ENCODE peak calls at places on chromosomes 13 and 19, in nine cellular contexts. K is cardiac muscle cell, N is IMR-90, H is astrocyte, E is neural progenitor cell, G is cardiac fibroblast, T is ascending aorta, X is tibial nerve, Z is omental fat pad. F is an unnamed sample.

GRCh38 chr13:34346626-34347025 is 528.7 kb downstream of the RFC3 start:
- DNase-seq in T (no peak), X (no peak), Z (no peak), K (no peak), E (no peak), G (no peak), H (peak; percentile 54), N (no peak), F (no peak)

GRCh38 chr13:28493740-28494536 is 990 bp downstream of the FLT1 start:
- DNase-seq in X (no peak), H (no peak), G (peak; percentile 22), K (no peak), N (no peak), E (peak; percentile 67), T (no peak), Z (no peak), F (peak; percentile 56)

GRCh38 chr19:10096615-10096963 is 5.9 kb downstream of the ANGPTL6 start:
- DNase-seq in Z (no peak), H (no peak), E (no peak), X (no peak), T (no peak), K (no peak), N (no peak), G (peak; percentile 45), F (no peak)

GRCh38 chr19:33501957-33502356 is 19.6 kb downstream of the PEPD start:
- DNase-seq in H (no peak), E (no peak), N (no peak), G (no peak), X (no peak), Z (no peak), K (no peak), T (no peak), F (no peak)

GRCh38 chr13:30561506-30561905 is 56.2 kb upstream of the USPL1 start:
- DNase-seq in G (peak; percentile 12), T (no peak), X (no peak), H (peak; percentile 34), K (no peak), N (peak; percentile 59), E (no peak), Z (no peak), F (no peak)

GRCh38 chr19:35533822-35534521 is 716 bp downstream of the GAPDHS start:
- DNase-seq in G (peak; percentile 32), X (peak; percentile 16), N (peak; percentile 57), E (peak; percentile 58), K (peak; percentile 57), Z (no peak), H (no peak), T (no peak), F (no peak)

GRCh38 chr13:37306778-37307544 is 201.5 kb upstream of the CSNK1A1L start:
- DNase-seq in K (peak; percentile 90), T (no peak), Z (no peak), N (peak; percentile 98), E (no peak), H (peak; percentile 99), G (peak; percentile 98), X (no peak), F (no peak)

GRCh38 chr13:98490195-98490771 is 86.6 kb downstream of the STK24 start:
- DNase-seq in T (no peak), H (no peak), E (no peak), Z (no peak), X (no peak), G (no peak), K (no peak), N (no peak), F (no peak)

GRCh38 chr13:42484396-42484795 is 89.6 kb upstream of the TNFSF11 start:
- DNase-seq in H (peak; percentile 20), X (no peak), Z (no peak), T (no peak), E (no peak), N (no peak), K (peak; percentile 49), G (no peak), F (no peak)

GRCh38 chr13:36981156-36981743 is 17.9 kb downstream of the ALG5 start:
- DNase-seq in N (peak; percentile 79), G (peak; percentile 78), H (peak; percentile 36), K (peak; percentile 77), Z (no peak), T (no peak), E (peak; percentile 46), X (no peak), F (no peak)

GRCh38 chr13:40132249-40132648 is 476.8 kb downstream of the COG6 start:
- DNase-seq in H (no peak), G (no peak), T (no peak), X (no peak), E (no peak), N (no peak), K (no peak), Z (no peak), F (no peak)

DNA sequence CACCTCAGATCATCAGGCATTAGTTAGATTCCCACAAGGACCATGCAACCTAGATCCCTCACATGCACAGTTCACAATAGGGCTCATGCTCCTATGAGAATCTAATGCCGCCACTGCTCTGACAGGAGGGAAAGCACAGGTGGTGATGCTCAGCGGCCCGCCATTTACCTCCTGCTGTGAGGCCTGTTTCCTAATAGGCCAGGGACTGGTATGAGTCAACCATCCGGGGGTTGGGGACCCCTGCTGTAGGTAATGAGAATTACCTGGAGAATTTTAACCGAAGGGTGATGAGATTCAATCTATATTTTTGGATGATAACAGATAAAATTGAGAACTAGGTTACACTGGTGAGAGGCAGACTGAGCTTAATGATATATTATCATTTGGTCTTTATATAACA is 101.4 kb downstream of the LACC1 start:
- DNase-seq in T (no peak), K (no peak), G (no peak), E (peak; percentile 28), N (no peak), H (no peak), Z (no peak), X (no peak), F (no peak)
- TF ChIP-seq CTCF in T (no peak), K (no peak), G (no peak), E (no peak), N (no peak), H (no peak), Z (no peak), X (no peak), F (no peak)

GRCh38 chr19:7459773-7460172 is 29.1 kb downstream of the PEX11G start:
- DNase-seq in X (no peak), Z (no peak), H (no peak), E (no peak), T (no peak), K (no peak), G (no peak), N (no peak), F (no peak)
- TF ChIP-seq CTCF in X (no peak), Z (no peak), H (no peak), E (no peak), T (no peak), K (no peak), G (no peak), N (no peak), F (no peak)

GRCh38 chr19:48739835-48740704 is at the start of gene RASIP1:
- DNase-seq in Z (no peak), H (no peak), G (no peak), T (no peak), E (peak; percentile 11), K (no peak), X (no peak), N (no peak), F (no peak)

GRCh38 chr19:48735031-48735615 is 5.3 kb downstream of the RASIP1 start:
- DNase-seq in G (no peak), K (peak; percentile 61), E (peak; percentile 89), N (no peak), H (peak; percentile 14), X (no peak), Z (no peak), T (no peak), F (peak; percentile 64)

GRCh38 chr19:48739400-48739825 is 997 bp downstream of the RASIP1 start:
- DNase-seq in K (no peak), H (no peak), Z (no peak), G (no peak), N (no peak), E (peak; percentile 45), X (no peak), T (no peak), F (no peak)

GRCh38 chr19:48738557-48739399 is 1.6 kb downstream of the RASIP1 start:
- DNase-seq in H (peak; percentile 47), T (peak; percentile 53), Z (peak; percentile 85), K (peak; percentile 88), E (peak; percentile 98), X (peak; percentile 78), N (peak; percentile 65), G (peak; percentile 69), F (peak; percentile 100)

DNA sequence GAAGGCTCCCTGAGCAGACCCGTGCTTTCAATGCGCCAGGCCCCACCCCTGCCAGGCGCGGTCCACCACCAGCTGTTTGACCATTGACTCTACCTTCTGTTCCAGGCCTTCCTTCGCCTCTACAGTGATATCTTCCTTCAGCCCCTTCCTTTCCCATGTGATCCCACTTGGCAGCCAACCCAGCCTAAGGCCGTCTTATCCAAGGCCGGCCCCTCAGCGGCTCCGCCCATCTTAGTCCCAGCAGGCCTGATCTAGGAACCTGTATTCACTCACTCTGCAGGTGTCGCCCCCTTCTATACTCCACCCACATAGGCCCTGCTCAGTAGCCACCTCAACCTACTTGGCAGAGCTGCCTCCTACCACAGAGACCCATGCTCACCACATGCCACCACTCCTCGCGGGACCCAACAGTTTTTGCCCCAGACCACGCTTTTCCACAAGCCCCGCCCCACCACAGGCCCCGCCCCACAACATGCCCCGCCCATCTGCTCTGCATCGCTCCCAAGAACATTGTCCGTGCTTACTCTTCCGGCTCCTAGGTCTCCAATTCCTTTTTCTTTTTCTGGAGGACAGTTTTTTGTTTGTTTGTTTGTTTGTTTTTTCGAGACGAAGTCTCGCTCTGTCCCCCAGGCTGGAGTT is 2.9 kb downstream of the RASIP1 start:
- DNase-seq in E (peak; percentile 69), H (no peak), G (no peak), X (no peak), K (peak; percentile 33), Z (no peak), T (no peak), N (no peak), F (no peak)
- TF ChIP-seq CTCF in E (no peak), H (no peak), G (no peak), X (no peak), K (no peak), Z (no peak), T (no peak), N (no peak), F (no peak)

GRCh38 chr13:41177616-41178015 is 16.8 kb downstream of the KBTBD7 start:
- DNase-seq in E (no peak), H (no peak), N (no peak), X (no peak), K (peak; percentile 34), T (no peak), G (peak; percentile 33), Z (no peak), F (no peak)

GRCh38 chr13:41178040-41178439 is 16.3 kb downstream of the KBTBD7 start:
- DNase-seq in G (peak; percentile 60), X (no peak), N (peak; percentile 47), E (no peak), K (peak; percentile 76), H (peak; percentile 12), Z (no peak), T (no peak), F (no peak)

GRCh38 chr13:41179593-41180250 is 14.6 kb downstream of the KBTBD7 start:
- DNase-seq in H (peak; percentile 42), E (no peak), Z (no peak), G (peak; percentile 76), K (peak; percentile 41), N (peak; percentile 80), T (no peak), X (no peak), F (no peak)

GRCh38 chr13:41186481-41186880 is 7.9 kb downstream of the KBTBD7 start:
- DNase-seq in K (no peak), E (no peak), X (no peak), H (no peak), G (no peak), N (no peak), Z (no peak), T (no peak), F (no peak)

GRCh38 chr13:41182231-41182630 is 12.1 kb downstream of the KBTBD7 start:
- DNase-seq in X (no peak), E (no peak), H (no peak), Z (no peak), T (no peak), K (no peak), N (no peak), G (no peak), F (no peak)
- TF ChIP-seq CTCF in X (no peak), E (no peak), H (no peak), Z (no peak), T (no peak), K (no peak), N (no peak), G (no peak), F (no peak)